ENCODE peak calls at places on chromosome 5, in seven cellular contexts. One of them, this sample, is unnamed.

GRCh38 chr5:159010611-159011497 is 88.9 kb downstream of the EBF1 start:
- DNase-seq in NCI-H2107: no peak
- DNase-seq in EH: no peak
- DNase-seq in kidney glomerular epithelial cell: no peak
- DNase-seq in renal cortical epithelial cell: no peak
- DNase-seq in stimulated activated CD4-positive, alpha-beta T cell treated with anti-CD3 and anti-CD28 coated beads, TNF-alpha, amount 100 ng/mL, for 24 hours: no peak
- DNase-seq in endothelial cell: peak; percentile 24
- DNase-seq in this sample: no peak

GRCh38 chr5:180519098-180519497 is 24.9 kb downstream of the CNOT6 start:
- DNase-seq in endothelial cell: no peak
- DNase-seq in EH: peak; percentile 51
- DNase-seq in kidney glomerular epithelial cell: no peak
- DNase-seq in NCI-H2107: no peak
- DNase-seq in renal cortical epithelial cell: peak; percentile 47
- DNase-seq in stimulated activated CD4-positive, alpha-beta T cell treated with anti-CD3 and anti-CD28 coated beads, TNF-alpha, amount 100 ng/mL, for 24 hours: no peak
- DNase-seq in this sample: no peak

GRCh38 chr5:29276371-29276770 is 1917.1 kb upstream of the CDH6 start:
- DNase-seq in stimulated activated CD4-positive, alpha-beta T cell treated with anti-CD3 and anti-CD28 coated beads, TNF-alpha, amount 100 ng/mL, for 24 hours: no peak
- DNase-seq in endothelial cell: no peak
- DNase-seq in kidney glomerular epithelial cell: no peak
- DNase-seq in EH: no peak
- DNase-seq in NCI-H2107: no peak
- DNase-seq in renal cortical epithelial cell: no peak
- DNase-seq in this sample: no peak

GRCh38 chr5:41747291-41747690 is 122.9 kb downstream of the OXCT1 start:
- DNase-seq in EH: peak; percentile 50
- DNase-seq in NCI-H2107: no peak
- DNase-seq in endothelial cell: peak; percentile 4
- DNase-seq in stimulated activated CD4-positive, alpha-beta T cell treated with anti-CD3 and anti-CD28 coated beads, TNF-alpha, amount 100 ng/mL, for 24 hours: no peak
- DNase-seq in renal cortical epithelial cell: peak; percentile 33
- DNase-seq in kidney glomerular epithelial cell: peak; percentile 18
- DNase-seq in this sample: no peak

GRCh38 chr5:135392256-135392655 is 6.8 kb downstream of the MACROH2A1 start:
- DNase-seq in endothelial cell: no peak
- DNase-seq in renal cortical epithelial cell: peak; percentile 70
- DNase-seq in NCI-H2107: no peak
- DNase-seq in EH: peak; percentile 92
- DNase-seq in stimulated activated CD4-positive, alpha-beta T cell treated with anti-CD3 and anti-CD28 coated beads, TNF-alpha, amount 100 ng/mL, for 24 hours: no peak
- DNase-seq in kidney glomerular epithelial cell: peak; percentile 24
- DNase-seq in this sample: no peak

GRCh38 chr5:178423431-178423830 is 166.8 kb downstream of the COL23A1 start:
- DNase-seq in NCI-H2107: no peak
- DNase-seq in kidney glomerular epithelial cell: no peak
- DNase-seq in EH: no peak
- DNase-seq in stimulated activated CD4-positive, alpha-beta T cell treated with anti-CD3 and anti-CD28 coated beads, TNF-alpha, amount 100 ng/mL, for 24 hours: no peak
- DNase-seq in renal cortical epithelial cell: no peak
- DNase-seq in endothelial cell: no peak
- DNase-seq in this sample: no peak

GRCh38 chr5:73938280-73938937 is 312.4 kb downstream of the ARHGEF28 start:
- DNase-seq in EH: peak; percentile 98
- DNase-seq in NCI-H2107: no peak
- DNase-seq in kidney glomerular epithelial cell: peak; percentile 93
- DNase-seq in stimulated activated CD4-positive, alpha-beta T cell treated with anti-CD3 and anti-CD28 coated beads, TNF-alpha, amount 100 ng/mL, for 24 hours: no peak
- DNase-seq in endothelial cell: no peak
- DNase-seq in renal cortical epithelial cell: peak; percentile 99
- DNase-seq in this sample: no peak

GRCh38 chr5:109105631-109106267 is 304.0 kb downstream of the PJA2 start:
- DNase-seq in NCI-H2107: no peak
- DNase-seq in renal cortical epithelial cell: peak; percentile 80
- DNase-seq in endothelial cell: no peak
- DNase-seq in EH: peak; percentile 93
- DNase-seq in stimulated activated CD4-positive, alpha-beta T cell treated with anti-CD3 and anti-CD28 coated beads, TNF-alpha, amount 100 ng/mL, for 24 hours: no peak
- DNase-seq in kidney glomerular epithelial cell: peak; percentile 21
- DNase-seq in this sample: no peak

GRCh38 chr5:99169309-99169708 is 240.5 kb upstream of the CHD1 start:
- DNase-seq in EH: no peak
- DNase-seq in kidney glomerular epithelial cell: peak; percentile 63
- DNase-seq in endothelial cell: no peak
- DNase-seq in renal cortical epithelial cell: peak; percentile 76
- DNase-seq in NCI-H2107: no peak
- DNase-seq in stimulated activated CD4-positive, alpha-beta T cell treated with anti-CD3 and anti-CD28 coated beads, TNF-alpha, amount 100 ng/mL, for 24 hours: no peak
- DNase-seq in this sample: no peak

GRCh38 chr5:115888027-115888426 is 46.3 kb downstream of the AP3S1 start:
- DNase-seq in NCI-H2107: no peak
- DNase-seq in renal cortical epithelial cell: peak; percentile 58
- DNase-seq in endothelial cell: no peak
- DNase-seq in stimulated activated CD4-positive, alpha-beta T cell treated with anti-CD3 and anti-CD28 coated beads, TNF-alpha, amount 100 ng/mL, for 24 hours: no peak
- DNase-seq in EH: peak; percentile 36
- DNase-seq in kidney glomerular epithelial cell: no peak
- DNase-seq in this sample: no peak

This sample was measured in K562.